ENCODE peak calls at places on chromosomes 1 and 21, in five cellular contexts. P is SK-N-SH, L is K562, S is HepG2, O is GM12878. Y is an unnamed sample.

GRCh38 chr1:172613294-172613693 is 45.6 kb upstream of the FASLG start:
- DNase-seq in O (no peak), L (no peak), S (peak), P (no peak), Y (no peak)

GRCh38 chr1:246280551-246280950 is 226.5 kb downstream of the SMYD3 start:
- DNase-seq in S (peak), O (no peak), P (peak), L (no peak), Y (peak)

GRCh38 chr1:184881941-184882648 is 92.2 kb downstream of the NIBAN1 start:
- DNase-seq in L (no peak), S (no peak), P (no peak), O (no peak), Y (no peak)

GRCh38 chr1:203557958-203558760 is 64.2 kb downstream of the OPTC start:
- DNase-seq in O (no peak), L (no peak), P (no peak), S (no peak), Y (no peak)

GRCh38 chr1:20589331-20590312 is 725 bp downstream of the CDA start:
- DNase-seq in P (peak), S (no peak), O (no peak), L (no peak), Y (no peak)

GRCh38 chr21:31557956-31558838 is 101.3 kb upstream of the SOD1 start:
- DNase-seq in L (no peak), P (peak), S (no peak), O (no peak), Y (no peak)

GRCh38 chr1:24857528-24858133 is 72.4 kb downstream of the RUNX3 start:
- DNase-seq in O (no peak), L (no peak), S (no peak), P (no peak), Y (no peak)

GRCh38 chr1:162349635-162350330 is 26.9 kb downstream of the SPATA46 start:
- DNase-seq in O (no peak), L (peak), S (no peak), P (no peak), Y (peak)

GRCh38 chr1:211613951-211614350 is 35.0 kb upstream of the SLC30A1 start:
- DNase-seq in S (no peak), O (no peak), P (peak), L (no peak), Y (no peak)

GRCh38 chr1:77120950-77121349 is 98.3 kb downstream of the PIGK start:
- DNase-seq in O (no peak), S (no peak), L (no peak), P (no peak), Y (no peak)
- TF ChIP-seq RAD21 in O (no peak), S (no peak), L (no peak), P (no peak), Y (no peak)

GRCh38 chr1:33805988-33806387 is 57.9 kb upstream of the HMGB4 start:
- DNase-seq in S (no peak), P (no peak), L (no peak), O (no peak), Y (no peak)
- TF ChIP-seq REST in S (no peak), P (no peak), L (no peak), O (no peak), Y (no peak)

DNA sequence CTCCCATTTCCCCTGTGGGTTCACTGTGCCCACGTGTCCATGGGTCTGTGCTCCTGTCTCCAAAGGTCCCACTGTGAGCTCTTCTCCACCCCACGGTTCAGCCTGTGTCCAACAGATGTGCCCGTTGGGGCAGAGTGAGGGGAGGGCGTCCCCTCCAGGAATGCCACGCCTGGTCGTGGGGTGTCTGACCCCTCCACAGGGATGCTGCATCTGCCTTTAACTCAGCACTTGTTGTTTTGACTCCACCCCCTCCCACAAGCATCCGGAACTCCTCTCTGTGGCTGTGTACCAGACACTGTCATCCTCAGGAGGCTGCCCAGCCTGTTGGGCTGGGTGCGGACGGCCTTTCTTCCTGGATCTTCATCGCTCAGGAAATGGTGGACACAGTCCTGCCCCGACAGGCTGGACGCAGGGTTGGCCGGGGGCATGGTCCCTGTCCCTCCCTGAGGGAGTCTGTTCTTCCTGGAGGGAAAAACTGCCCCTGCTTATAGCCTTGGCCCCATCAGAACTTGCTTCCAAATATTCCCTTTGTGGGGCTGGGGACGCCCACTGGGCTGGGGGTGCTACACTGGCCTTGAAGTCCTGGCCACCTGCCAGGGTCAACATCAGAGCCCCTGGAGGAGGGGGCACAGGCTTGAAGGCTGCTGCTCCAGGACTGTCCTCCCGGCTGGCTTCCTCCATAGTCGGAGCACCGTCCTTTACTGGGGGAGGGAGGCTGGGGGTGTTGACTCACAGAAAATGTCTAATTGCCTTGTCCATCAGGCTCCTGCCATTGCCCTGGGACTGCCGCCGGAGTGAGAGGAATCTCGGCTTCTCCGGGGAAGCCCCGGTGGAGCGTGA is 182.0 kb upstream of the C1orf174 start:
- DNase-seq in L (no peak), S (no peak), P (no peak), O (no peak), Y (no peak)
- TF ChIP-seq YY1 in L (no peak), S (no peak), P (no peak), O (no peak), Y (no peak)

GRCh38 chr1:109880961-109881894 is 29.4 kb upstream of the CSF1 start:
- DNase-seq in P (no peak), O (no peak), L (peak), S (no peak), Y (no peak)
- TF ChIP-seq RAD21 in P (no peak), O (no peak), L (no peak), S (no peak), Y (no peak)

GRCh38 chr1:171217658-171218443 is 30.4 kb upstream of the FMO1 start:
- DNase-seq in O (no peak), S (no peak), L (no peak), P (no peak), Y (no peak)
- TF ChIP-seq REST in O (no peak), S (no peak), L (no peak), P (no peak), Y (no peak)

GRCh38 chr1:42221952-42222606 is 57.5 kb upstream of the GUCA2A start:
- DNase-seq in P (no peak), S (peak), L (peak), O (no peak), Y (no peak)
- TF ChIP-seq YY1 in P (no peak), S (no peak), L (no peak), O (no peak), Y (no peak)

GRCh38 chr1:192544983-192545393 is 30.6 kb upstream of the RGS1 start:
- DNase-seq in L (no peak), P (no peak), S (no peak), O (peak), Y (no peak)
- TF ChIP-seq RAD21 in L (no peak), P (no peak), S (no peak), O (no peak), Y (no peak)

GRCh38 chr1:79981483-79981882 is 975.0 kb upstream of the ADGRL4 start:
- DNase-seq in L (no peak), S (no peak), P (no peak), O (no peak), Y (no peak)

GRCh38 chr1:79976287-79976686 is 969.8 kb upstream of the ADGRL4 start:
- DNase-seq in L (no peak), O (no peak), S (no peak), P (no peak), Y (no peak)

DNA sequence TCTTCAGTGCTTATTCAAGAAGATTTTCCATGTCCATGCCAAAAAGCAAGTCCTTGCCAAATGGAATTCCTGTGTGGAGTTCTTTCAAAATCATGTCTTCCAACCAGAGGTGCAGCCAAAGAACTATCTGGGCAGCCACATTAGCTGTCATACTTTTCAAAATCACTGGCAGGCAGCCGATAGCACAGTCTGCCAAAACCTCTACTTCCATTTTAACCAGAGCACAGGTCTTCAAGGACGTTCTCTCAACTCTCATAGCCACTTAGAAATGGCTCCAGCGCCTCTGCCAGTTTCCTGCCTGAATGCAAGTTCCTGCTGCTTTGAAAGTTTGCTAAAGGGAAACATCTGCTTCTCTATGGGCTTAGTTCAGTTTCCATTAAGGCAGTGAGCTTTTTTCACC is 975.7 kb upstream of the ADGRL4 start:
- DNase-seq in L (no peak), S (no peak), O (no peak), P (no peak), Y (no peak)
- TF ChIP-seq REST in L (no peak), S (no peak), O (no peak), P (no peak), Y (no peak)

Y was measured in HCT116.